ENCODE peak calls at places on chromosomes 1 and 21, in seven cellular contexts. N, W, P, A, T, K and X are unnamed samples.

GRCh38 chr1:211902624-211903291 is 72.2 kb upstream of the LPGAT1 start:
- DNase-seq in N (no peak), W (no peak), P (no peak), A (no peak), T (no peak), K (no peak), X (no peak)

GRCh38 chr1:217078010-217078704 is 354.9 kb upstream of the ESRRG start:
- DNase-seq in N (no peak), W (peak; percentile 38), P (no peak), A (no peak), T (peak; percentile 2), K (no peak), X (no peak)

GRCh38 chr1:182357913-182358312 is 33.7 kb downstream of the GLUL start:
- DNase-seq in N (no peak), W (no peak), P (no peak), A (no peak), T (no peak), K (no peak), X (no peak)

GRCh38 chr1:31376374-31377134 is 3.7 kb upstream of the FABP3 start:
- DNase-seq in N (no peak), W (no peak), P (peak; percentile 59), A (peak; percentile 29), T (peak; percentile 100), K (no peak), X (peak; percentile 87)

GRCh38 chr1:110477445-110477957 is 26.6 kb downstream of the PROK1 start:
- DNase-seq in N (no peak), W (no peak), P (no peak), A (no peak), T (no peak), K (no peak), X (no peak)

GRCh38 chr1:230105754-230106625 is 39.0 kb downstream of the GALNT2 start:
- DNase-seq in N (no peak), W (no peak), P (peak; percentile 65), A (no peak), T (peak; percentile 81), K (peak; percentile 64), X (no peak)

GRCh38 chr1:94873520-94874351 is 53.2 kb downstream of the CNN3 start:
- DNase-seq in N (no peak), W (no peak), P (no peak), A (no peak), T (peak; percentile 77), K (no peak), X (no peak)

GRCh38 chr1:185654199-185654951 is 79.8 kb upstream of the HMCN1 start:
- DNase-seq in N (no peak), W (no peak), P (no peak), A (no peak), T (no peak), K (no peak), X (no peak)

GRCh38 chr1:193519922-193520321 is 333.5 kb upstream of the B3GALT2 start:
- DNase-seq in N (no peak), W (no peak), P (no peak), A (no peak), T (no peak), K (no peak), X (no peak)

GRCh38 chr1:10867914-10868598 is 71.6 kb upstream of the CASZ1 start:
- DNase-seq in N (no peak), W (no peak), P (no peak), A (peak; percentile 59), T (peak; percentile 18), K (no peak), X (no peak)

GRCh38 chr1:173164178-173164577 is 43.0 kb downstream of the TNFSF4 start:
- DNase-seq in N (no peak), W (no peak), P (no peak), A (no peak), T (no peak), K (no peak), X (no peak)

GRCh38 chr1:11984559-11984958 is 4.3 kb downstream of the MFN2 start:
- DNase-seq in N (no peak), W (no peak), P (no peak), A (no peak), T (no peak), K (no peak), X (no peak)

GRCh38 chr1:190176776-190177175 is 300.9 kb downstream of the BRINP3 start:
- DNase-seq in N (no peak), W (no peak), P (no peak), A (no peak), T (peak; percentile 84), K (no peak), X (no peak)

GRCh38 chr1:3869751-3870301 is 12.6 kb downstream of the DFFB start:
- DNase-seq in N (no peak), W (no peak), P (no peak), A (no peak), T (peak; percentile 17), K (no peak), X (no peak)

GRCh38 chr1:228275154-228275434 is 67.2 kb downstream of the OBSCN start:
- DNase-seq in N (no peak), W (no peak), P (no peak), A (no peak), T (no peak), K (no peak), X (no peak)

GRCh38 chr21:41695513-41695912 is 71.3 kb downstream of the RIPK4 start:
- DNase-seq in N (no peak), W (no peak), P (no peak), A (no peak), T (no peak), K (no peak), X (no peak)

GRCh38 chr1:42801832-42802483 is 15.0 kb upstream of the ERMAP start:
- DNase-seq in N (no peak), W (no peak), P (peak; percentile 8), A (no peak), T (peak; percentile 59), K (no peak), X (no peak)

GRCh38 chr21:33780631-33781030 is 135.0 kb downstream of the ATP5PO start:
- DNase-seq in N (no peak), W (no peak), P (no peak), A (no peak), T (no peak), K (no peak), X (no peak)

GRCh38 chr1:196425513-196425912 is 182.7 kb downstream of the KCNT2 start:
- DNase-seq in N (no peak), W (no peak), P (no peak), A (no peak), T (peak; percentile 17), K (no peak), X (no peak)
- TF ChIP-seq CTCF in N (no peak), W (no peak), P (no peak), A (no peak), T (peak; percentile 14), K (no peak), X (peak; percentile 13)

GRCh38 chr1:238753205-238753720 is 633.1 kb upstream of the CHRM3 start:
- DNase-seq in N (no peak), W (no peak), P (no peak), A (no peak), T (no peak), K (no peak), X (no peak)

DNA sequence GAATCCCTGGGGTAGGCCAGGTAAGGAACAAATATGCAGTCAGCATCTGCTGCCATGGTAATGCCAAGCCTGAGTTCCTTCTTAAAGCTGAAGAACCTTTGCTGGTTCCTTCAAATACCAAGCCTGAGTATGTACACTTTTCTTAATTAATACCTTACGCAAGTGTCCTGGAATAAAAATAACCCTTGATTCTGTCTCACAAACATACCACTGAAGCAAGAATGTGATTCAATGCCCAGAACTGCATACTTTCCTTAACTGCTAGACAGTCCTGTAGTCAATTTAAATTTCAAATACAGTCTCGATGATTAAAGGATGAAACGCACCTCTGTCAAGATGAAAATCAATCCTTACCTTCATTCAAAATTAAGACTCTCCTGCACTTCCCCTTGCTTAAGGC is 634.0 kb upstream of the CHRM3 start:
- DNase-seq in N (no peak), W (no peak), P (peak; percentile 20), A (no peak), T (no peak), K (no peak), X (no peak)
- TF ChIP-seq CTCF in N (no peak), W (no peak), P (no peak), A (no peak), T (no peak), K (no peak), X (no peak)

GRCh38 chr21:16457498-16457897 is 727.7 kb downstream of the USP25 start:
- DNase-seq in N (no peak), W (no peak), P (no peak), A (no peak), T (no peak), K (no peak), X (no peak)

GRCh38 chr21:16455526-16455925 is 725.7 kb downstream of the USP25 start:
- DNase-seq in N (no peak), W (no peak), P (no peak), A (no peak), T (no peak), K (no peak), X (no peak)

GRCh38 chr21:16455978-16456377 is 726.2 kb downstream of the USP25 start:
- DNase-seq in N (no peak), W (no peak), P (no peak), A (no peak), T (no peak), K (no peak), X (no peak)

DNA sequence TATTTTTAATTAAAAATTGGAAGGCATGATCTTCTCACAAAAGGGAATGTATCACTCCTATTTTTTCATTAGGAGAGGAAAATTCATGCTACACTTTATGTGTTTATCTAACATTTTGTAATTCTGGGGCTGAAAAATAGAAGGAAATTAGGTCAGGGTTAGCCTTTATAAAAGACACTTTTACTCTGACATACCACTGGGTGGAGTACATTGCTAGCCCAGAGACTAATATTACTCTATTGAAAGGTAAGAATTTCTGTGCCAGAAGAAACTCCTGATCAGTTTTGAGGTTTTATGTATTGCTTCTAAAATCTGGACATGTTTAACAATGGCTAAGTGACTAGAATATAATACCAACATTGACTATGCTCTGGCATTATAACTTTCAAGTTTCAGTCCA is 724.6 kb downstream of the USP25 start:
- DNase-seq in N (no peak), W (no peak), P (no peak), A (no peak), T (peak; percentile 22), K (no peak), X (no peak)
- TF ChIP-seq CTCF in N (peak; percentile 10), W (peak; percentile 19), P (peak; percentile 43), A (no peak), T (peak; percentile 22), K (no peak), X (peak; percentile 59)

GRCh38 chr1:68429233-68429804 is 20.4 kb downstream of the RPE65 start:
- DNase-seq in N (no peak), W (no peak), P (no peak), A (no peak), T (no peak), K (no peak), X (no peak)

GRCh38 chr1:68438310-68438709 is 11.4 kb downstream of the RPE65 start:
- DNase-seq in N (no peak), W (no peak), P (no peak), A (no peak), T (no peak), K (no peak), X (no peak)

GRCh38 chr1:68431076-68431475 is 18.7 kb downstream of the RPE65 start:
- DNase-seq in N (no peak), W (no peak), P (no peak), A (no peak), T (no peak), K (no peak), X (no peak)

GRCh38 chr1:68433386-68433785 is 16.4 kb downstream of the RPE65 start:
- DNase-seq in N (no peak), W (no peak), P (no peak), A (no peak), T (no peak), K (no peak), X (no peak)
- TF ChIP-seq CTCF in N (no peak), W (no peak), P (no peak), A (no peak), T (no peak), K (no peak), X (no peak)

GRCh38 chr1:18302788-18303413 is 177.8 kb upstream of the KLHDC7A start:
- DNase-seq in N (no peak), W (no peak), P (no peak), A (no peak), T (no peak), K (no peak), X (no peak)
- TF ChIP-seq CTCF in N (peak; percentile 10), W (peak; percentile 47), P (no peak), A (peak; percentile 22), T (no peak), K (peak; percentile 29), X (peak; percentile 18)